ENCODE peak calls at places on chromosomes 7 and 10, in ten cellular contexts. W is NAMALWA; A is activated CD4-positive, alpha-beta T cell treated with anti-CD3 and anti-CD28 coated beads for 48 hours; S is SJSA1; P is stimulated activated naive CD8-positive, alpha-beta T cell treated with anti-CD3 and anti-CD28 coated beads, Interleukin-15, amount 100 ng/mL, for 72 hours; M is brain microvascular endothelial cell; X is CD8-positive, alpha-beta T cell; J is stimulated activated CD8-positive, alpha-beta memory T cell treated with anti-CD3 and anti-CD28 coated beads, Interleukin-12 subunit alpha, Interleukin-12 subunit beta, amount 100 ng/mL, for 1 hour; Q is heart right ventricle; B is transverse colon. K is an unnamed sample.

GRCh38 chr10:63630928-63631685 is 109.9 kb downstream of the REEP3 start:
- DNase-seq in W (no peak), A (no peak), S (no peak), P (no peak), M (peak), X (no peak), J (no peak), Q (no peak), B (no peak), K (no peak)

GRCh38 chr7:108875139-108875538 is 305.5 kb downstream of the DNAJB9 start:
- DNase-seq in W (peak), A (peak), S (no peak), P (no peak), M (peak), X (no peak), J (no peak), Q (no peak), B (no peak), K (no peak)

GRCh38 chr7:127534636-127535035 is 50.8 kb downstream of the GCC1 start:
- DNase-seq in W (no peak), A (no peak), S (no peak), P (no peak), M (no peak), X (no peak), J (no peak), Q (no peak), B (no peak), K (no peak)

GRCh38 chr10:74419491-74420466 is 268.8 kb downstream of the ADK start:
- DNase-seq in W (peak), A (peak), S (peak), P (no peak), M (peak), X (no peak), J (peak), Q (no peak), B (peak), K (peak)

GRCh38 chr7:131007439-131008330 is 273.7 kb upstream of the KLF14 start:
- DNase-seq in W (peak), A (peak), S (peak), P (no peak), M (peak), X (peak), J (peak), Q (peak), B (peak), K (no peak)

GRCh38 chr10:12907651-12908050 is 93.9 kb downstream of the CCDC3 start:
- DNase-seq in W (no peak), A (no peak), S (no peak), P (no peak), M (peak), X (no peak), J (no peak), Q (peak), B (no peak), K (no peak)

GRCh38 chr10:12042409-12042796 is 206 bp downstream of the UPF2 start:
- DNase-seq in W (peak), A (peak), S (no peak), P (no peak), M (no peak), X (peak), J (peak), Q (peak), B (peak), K (no peak)

GRCh38 chr10:62373995-62374861 is at the start of gene ZNF365:
- DNase-seq in W (no peak), A (peak), S (peak), P (peak), M (peak), X (peak), J (peak), Q (peak), B (no peak), K (no peak)

GRCh38 chr7:150322833-150323681 is at the start of the genes ACTR3C and LRRC61:
- DNase-seq in W (peak), A (peak), S (no peak), P (peak), M (no peak), X (peak), J (peak), Q (no peak), B (peak), K (no peak)

K was measured in SW 1271.